ENCODE peak calls at places on chromosome 7, in six cellular contexts. M is suprapubic skin; X is H9; U is heart left ventricle; N is upper lobe of right lung; G is CD8-positive, alpha-beta T cell. Z is an unnamed sample.
A peak's percentile ranks its signal among the peaks of the same experiment; 100 is the strongest.

GRCh38 chr7:127514499-127514898 is 70.9 kb downstream of the GCC1 start:
- DNase-seq in M (no peak), X (no peak), U (no peak), N (no peak), G (no peak), Z (no peak)

GRCh38 chr7:139523199-139523941 is at the start of gene CLEC2L:
- DNase-seq in M (no peak), X (no peak), U (no peak), N (no peak), G (no peak), Z (no peak)

GRCh38 chr7:28536259-28536658 is 123.9 kb downstream of the CREB5 start:
- DNase-seq in M (no peak), X (peak; percentile 83), U (no peak), N (no peak), G (no peak), Z (no peak)

GRCh38 chr7:122974229-122974628 is 21.3 kb downstream of the TAS2R16 start:
- DNase-seq in M (no peak), X (peak; percentile 35), U (no peak), N (no peak), G (no peak), Z (no peak)

GRCh38 chr7:82602066-82602465 is 158.5 kb upstream of the CACNA2D1 start:
- DNase-seq in M (no peak), X (no peak), U (no peak), N (no peak), G (no peak), Z (no peak)

GRCh38 chr7:101235522-101235921 is 2.1 kb downstream of the CLDN15 start:
- DNase-seq in M (no peak), X (no peak), U (no peak), N (no peak), G (no peak), Z (no peak)

GRCh38 chr7:103380395-103381191 is 33.1 kb downstream of the PSMC2 start:
- DNase-seq in M (no peak), X (no peak), U (no peak), N (no peak), G (no peak), Z (no peak)

GRCh38 chr7:36361227-36361626 is 28.4 kb upstream of the ANLN start:
- DNase-seq in M (no peak), X (no peak), U (no peak), N (no peak), G (no peak), Z (no peak)

GRCh38 chr7:81470084-81470723 is 299.6 kb downstream of the HGF start:
- DNase-seq in M (no peak), X (peak; percentile 72), U (peak; percentile 63), N (peak; percentile 73), G (no peak), Z (no peak)

GRCh38 chr7:47622946-47623640 is 41.2 kb upstream of the TNS3 start:
- DNase-seq in M (no peak), X (no peak), U (no peak), N (no peak), G (no peak), Z (no peak)

GRCh38 chr7:88522771-88523316 is 216.2 kb upstream of the STEAP4 start:
- DNase-seq in M (no peak), X (no peak), U (no peak), N (no peak), G (no peak), Z (no peak)

GRCh38 chr7:68279827-68280400 is 1283.3 kb downstream of the TYW1 start:
- DNase-seq in M (no peak), X (peak; percentile 32), U (no peak), N (no peak), G (no peak), Z (no peak)
- H3K27ac ChIP-seq in M (no peak overlapping the region), X (no peak overlapping the region), U (no peak overlapping the region), N (no peak overlapping the region), G (no peak overlapping the region), Z (no peak overlapping the region)

DNA sequence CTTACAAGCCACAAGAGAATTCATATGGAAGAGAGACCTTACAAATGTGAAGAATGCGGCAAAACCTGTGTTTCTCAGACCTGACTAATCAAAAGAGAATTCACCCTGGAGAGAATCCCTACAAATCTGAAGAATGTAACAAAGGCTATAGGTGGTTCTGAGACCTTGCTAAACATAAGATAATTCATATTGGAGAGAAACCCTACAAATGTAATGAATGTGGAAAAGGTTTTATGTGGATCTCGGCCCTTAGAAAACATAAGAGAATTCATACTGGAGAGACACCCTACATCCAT is 33.4 kb downstream of the ZNF727 start:
- DNase-seq in M (no peak), X (no peak), U (no peak), N (no peak), G (no peak), Z (no peak)
- H3K9me3 ChIP-seq in M (peaks cover 60% of the 10 kb centered on the region), X (peaks cover 95% of the 10 kb centered on the region), U (peaks cover 88% of the 10 kb centered on the region), N (peaks cover 97% of the 10 kb centered on the region), G (peaks cover 46% of the 10 kb centered on the region), Z (peaks cover 18% of the 10 kb centered on the region)

GRCh38 chr7:25069900-25070443 is 55.1 kb downstream of the CYCS start:
- DNase-seq in M (no peak), X (peak; percentile 59), U (peak; percentile 57), N (no peak), G (peak; percentile 7), Z (peak; percentile 32)

GRCh38 chr7:25073451-25073850 is 51.6 kb downstream of the CYCS start:
- DNase-seq in M (no peak), X (no peak), U (no peak), N (no peak), G (no peak), Z (no peak)

DNA sequence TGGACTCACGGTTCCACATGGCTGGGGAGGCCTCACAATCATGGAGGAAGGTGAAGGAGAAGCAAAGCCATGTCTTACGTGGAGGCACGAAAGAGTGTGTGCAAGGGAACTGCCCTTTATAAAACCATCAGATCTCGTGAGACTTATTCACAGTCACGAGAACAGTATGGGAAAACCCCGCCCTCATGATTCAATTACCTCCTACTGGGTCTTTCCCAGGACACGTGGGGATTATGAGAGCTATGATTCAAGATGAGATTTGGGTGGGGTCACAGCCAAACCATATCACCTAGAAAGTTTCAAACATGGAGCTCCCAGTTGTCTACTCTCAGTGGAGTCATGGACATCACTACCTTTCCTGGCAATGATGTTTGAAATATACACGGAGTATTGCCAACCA is 49.6 kb downstream of the CYCS start:
- DNase-seq in M (no peak), X (no peak), U (no peak), N (no peak), G (no peak), Z (peak; percentile 27)
- H3K27ac ChIP-seq in M (no peak overlapping the region), X (no peak overlapping the region), U (no peak overlapping the region), N (no peak overlapping the region), G (no peak overlapping the region), Z (no peak overlapping the region)

DNA sequence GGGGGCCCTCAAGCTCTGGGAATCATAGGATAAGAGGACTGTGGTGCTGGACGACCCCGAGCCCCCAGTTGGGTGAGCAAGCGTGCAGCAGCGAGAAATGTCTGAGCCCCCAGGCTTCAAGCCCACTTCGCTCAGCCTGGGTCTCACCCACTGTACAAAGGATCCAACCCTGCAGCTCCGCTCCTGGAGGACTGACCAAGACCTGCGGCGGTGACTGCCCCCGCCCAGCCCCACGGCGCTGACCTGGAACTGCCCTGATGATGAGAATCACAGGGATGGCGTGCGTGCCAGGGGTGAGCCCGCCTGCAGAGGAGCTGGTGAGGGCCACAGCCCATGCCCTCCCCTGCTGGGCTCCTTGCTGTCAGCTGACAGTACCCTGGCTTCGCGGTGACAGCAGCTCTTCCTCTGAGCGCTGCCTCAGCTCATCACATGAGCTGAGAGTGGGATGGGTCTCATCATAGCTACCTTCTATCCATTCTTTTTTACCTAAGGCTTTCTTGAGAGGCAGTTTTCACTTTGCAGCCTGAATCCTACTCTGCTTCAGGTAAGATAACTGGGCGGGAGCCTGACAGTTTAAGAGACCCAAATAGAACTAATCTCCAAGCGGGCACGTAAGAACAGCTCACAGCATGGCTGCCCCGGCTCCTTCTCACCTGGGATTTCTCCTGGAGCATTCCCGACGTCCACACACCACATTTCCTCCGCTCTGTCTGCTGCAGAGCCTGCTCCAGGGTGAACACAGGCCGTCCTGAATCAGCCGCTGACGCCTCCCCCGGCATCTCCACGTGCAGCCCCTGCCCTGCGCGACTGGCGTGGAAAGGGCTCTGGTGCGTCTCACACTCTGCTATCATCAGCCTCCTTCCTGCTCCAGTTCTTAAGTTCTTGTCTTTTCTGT is 329.9 kb downstream of the PTPRN2 start:
- DNase-seq in M (no peak), X (no peak), U (no peak), N (peak; percentile 54), G (no peak), Z (no peak)
- H3K9me3 ChIP-seq in M (no peaks in the 10 kb centered on the region), X (no peaks in the 10 kb centered on the region), U (no peaks in the 10 kb centered on the region), N (no peaks in the 10 kb centered on the region), G (no peaks in the 10 kb centered on the region), Z (no peaks in the 10 kb centered on the region)

Z was measured in naive thymus-derived CD4-positive, alpha-beta T cell.